ENCODE peak calls at places on chromosomes 13 and 19, in ten cellular contexts. A is glutamatergic neuron, F is body of pancreas, H is cardiac muscle cell, C is GM10248, P is GM06990, V is epithelial cell of esophagus, E is fibroblast of mammary gland, B is A673, Y is testis. Q is an unnamed sample.
A peak's percentile ranks its signal among the peaks of the same experiment; 100 is the strongest.

GRCh38 chr13:80921971-80922370 is 581.0 kb upstream of the SPRY2 start:
- DNase-seq in A (no peak), F (no peak), H (no peak), C (no peak), P (no peak), V (no peak), E (no peak), B (no peak), Y (no peak), Q (no peak)

GRCh38 chr13:43484432-43485225 is 302.1 kb downstream of the ENOX1 start:
- DNase-seq in A (no peak), F (no peak), H (no peak), C (no peak), P (peak; percentile 6), V (no peak), E (peak; percentile 6), B (no peak), Y (peak; percentile 17), Q (no peak)

GRCh38 chr19:38805180-38805579 is 7.6 kb downstream of the LGALS4 start:
- DNase-seq in A (no peak), F (no peak), H (no peak), C (no peak), P (no peak), V (peak; percentile 55), E (peak; percentile 14), B (no peak), Y (no peak), Q (peak; percentile 24)

GRCh38 chr19:13053761-13054604 is 48.7 kb downstream of the LYL1 start:
- DNase-seq in A (peak; percentile 44), F (peak; percentile 92), H (peak; percentile 86), C (no peak), P (no peak), V (peak; percentile 33), E (peak; percentile 84), B (no peak), Y (peak; percentile 96), Q (no peak)

GRCh38 chr19:45211751-45212381 is 33.3 kb downstream of the BLOC1S3 start:
- DNase-seq in A (no peak), F (peak; percentile 91), H (no peak), C (no peak), P (no peak), V (no peak), E (no peak), B (no peak), Y (peak; percentile 69), Q (no peak)

GRCh38 chr13:111893607-111894443 is 173.1 kb upstream of the SOX1 start:
- DNase-seq in A (peak; percentile 48), F (no peak), H (peak; percentile 32), C (no peak), P (no peak), V (no peak), E (no peak), B (peak; percentile 61), Y (peak; percentile 24), Q (no peak)

GRCh38 chr13:24664726-24665409 is 15.3 kb upstream of the ATP12A start:
- DNase-seq in A (no peak), F (no peak), H (no peak), C (no peak), P (no peak), V (peak; percentile 97), E (peak; percentile 52), B (no peak), Y (no peak), Q (no peak)

GRCh38 chr19:49558591-49558990 is 21.8 kb downstream of the NOSIP start:
- DNase-seq in A (no peak), F (peak; percentile 31), H (no peak), C (no peak), P (no peak), V (no peak), E (no peak), B (no peak), Y (no peak), Q (no peak)

GRCh38 chr19:12769689-12770088 is 5.7 kb downstream of the HOOK2 start:
- DNase-seq in A (peak; percentile 69), F (no peak), H (peak; percentile 78), C (peak; percentile 85), P (no peak), V (peak; percentile 61), E (no peak), B (no peak), Y (peak; percentile 35), Q (no peak)

GRCh38 chr13:27379126-27379525 is 45.3 kb upstream of the GTF3A start:
- DNase-seq in A (no peak), F (no peak), H (no peak), C (no peak), P (no peak), V (no peak), E (no peak), B (no peak), Y (peak; percentile 66), Q (no peak)

GRCh38 chr13:27374650-27375049 is 49.8 kb upstream of the GTF3A start:
- DNase-seq in A (peak; percentile 63), F (peak; percentile 86), H (peak; percentile 81), C (peak; percentile 75), P (no peak), V (peak; percentile 85), E (peak; percentile 90), B (peak; percentile 82), Y (peak; percentile 79), Q (peak; percentile 77)

GRCh38 chr13:27374126-27374613 is 50.2 kb upstream of the GTF3A start:
- DNase-seq in A (no peak), F (peak; percentile 63), H (no peak), C (no peak), P (no peak), V (peak; percentile 8), E (peak; percentile 27), B (no peak), Y (no peak), Q (no peak)

GRCh38 chr13:27372896-27373295 is 51.5 kb upstream of the GTF3A start:
- DNase-seq in A (peak; percentile 72), F (peak; percentile 92), H (peak; percentile 27), C (no peak), P (no peak), V (peak; percentile 10), E (no peak), B (no peak), Y (no peak), Q (no peak)

GRCh38 chr13:27375686-27376326 is 48.6 kb upstream of the GTF3A start:
- DNase-seq in A (peak; percentile 83), F (peak; percentile 81), H (peak; percentile 71), C (peak; percentile 60), P (no peak), V (peak; percentile 52), E (peak; percentile 76), B (peak; percentile 71), Y (peak; percentile 83), Q (peak; percentile 63)
- TF ChIP-seq CTCF in A (peak; percentile 95), F (peak; percentile 77), H (peak; percentile 92), C (peak; percentile 58), P (peak; percentile 85), V (peak; percentile 83), E (peak; percentile 92), B (peak; percentile 78), Y (peak; percentile 87), Q (peak; percentile 68)

DNA sequence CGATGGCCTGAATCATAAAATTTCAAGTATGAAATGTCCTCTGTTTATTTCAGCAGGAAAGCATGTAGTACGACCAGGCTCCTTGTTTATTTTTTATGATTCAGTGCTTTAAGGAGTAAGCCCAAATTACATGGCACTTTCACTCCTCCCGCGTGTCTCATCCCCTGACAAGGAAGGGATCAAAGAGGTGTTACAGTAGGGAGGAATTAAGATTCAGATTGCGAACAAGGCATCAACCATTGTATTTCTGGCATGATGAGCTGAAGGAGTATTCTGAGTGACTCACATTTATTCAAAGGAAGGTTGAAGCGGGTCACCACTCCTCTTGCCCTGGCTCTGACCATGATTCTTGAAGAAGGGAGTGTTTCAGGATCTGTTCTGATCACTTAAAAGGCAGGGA is 46.1 kb upstream of the CNMD start:
- DNase-seq in A (no peak), F (no peak), H (no peak), C (no peak), P (no peak), V (peak; percentile 27), E (no peak), B (no peak), Y (no peak), Q (no peak)
- TF ChIP-seq CTCF in A (no peak), F (no peak), H (no peak), C (no peak), P (no peak), V (no peak), E (no peak), B (no peak), Y (no peak), Q (no peak)

GRCh38 chr13:49247722-49248432 is at the start of gene CDADC1:
- DNase-seq in A (peak; percentile 100), F (peak; percentile 97), H (peak; percentile 100), C (peak; percentile 95), P (peak; percentile 91), V (peak; percentile 96), E (peak; percentile 95), B (peak; percentile 93), Y (peak; percentile 99), Q (peak; percentile 90)
- TF ChIP-seq CTCF in A (no peak), F (no peak), H (no peak), C (no peak), P (no peak), V (no peak), E (no peak), B (no peak), Y (no peak), Q (peak; percentile 6)

GRCh38 chr13:29379281-29379680 is 216.2 kb downstream of the SLC7A1 start:
- DNase-seq in A (no peak), F (no peak), H (no peak), C (no peak), P (no peak), V (no peak), E (no peak), B (no peak), Y (no peak), Q (no peak)
- TF ChIP-seq CTCF in A (no peak), F (no peak), H (no peak), C (no peak), P (no peak), V (no peak), E (no peak), B (no peak), Y (no peak), Q (no peak)

DNA sequence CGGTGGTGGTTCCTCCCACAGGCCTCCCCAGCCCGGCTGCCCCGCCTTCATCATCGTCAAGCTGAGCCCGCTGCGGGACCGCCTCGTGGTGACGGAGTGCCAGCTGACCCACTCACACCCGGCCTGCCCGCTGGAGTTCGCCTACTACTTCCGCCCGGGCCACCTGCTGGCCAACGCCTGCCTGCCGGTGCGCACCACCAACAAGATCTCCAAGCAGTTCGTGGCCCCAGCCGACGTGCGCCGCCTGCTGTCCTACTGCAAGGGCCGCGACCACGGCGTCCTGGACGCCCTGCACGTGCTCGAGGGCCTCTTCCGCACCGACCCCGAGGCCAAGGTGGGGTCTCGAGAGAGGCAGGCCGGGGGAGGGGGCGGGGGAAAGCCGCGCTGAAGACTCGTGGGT is 12.0 kb downstream of the ZSWIM9 start:
- DNase-seq in A (no peak), F (no peak), H (no peak), C (no peak), P (no peak), V (no peak), E (no peak), B (no peak), Y (peak; percentile 20), Q (no peak)
- TF ChIP-seq CTCF in A (peak; percentile 23), F (no peak), H (no peak), C (no peak), P (no peak), V (no peak), E (no peak), B (peak; percentile 21), Y (no peak), Q (no peak)